ENCODE peak calls at places on chromosomes 11 and 22, in ten cellular contexts. O is astrocyte of the spinal cord, X is right atrium auricular region, W is IMR-90, F is AG10803, M is mesenchymal stem cell, H is left lung, R is upper lobe of left lung, V is adipocyte, Q is AG04450. Z is an unnamed sample.

GRCh38 chr22:43881091-43882061 is 10.4 kb downstream of the PNPLA5 start:
- DNase-seq in M (no peak), X (no peak), O (no peak), F (no peak), R (no peak), H (no peak), V (no peak), W (no peak), Q (no peak), Z (peak)

GRCh38 chr22:33706100-33706499 is 214.2 kb downstream of the LARGE1 start:
- DNase-seq in X (no peak), Q (no peak), V (no peak), W (no peak), R (no peak), M (no peak), O (no peak), H (no peak), F (no peak), Z (no peak)

GRCh38 chr11:118443590-118444218 is 7.4 kb downstream of the KMT2A start:
- DNase-seq in Q (no peak), M (no peak), V (no peak), F (no peak), X (no peak), W (no peak), H (no peak), O (no peak), R (no peak), Z (no peak)

GRCh38 chr22:49717322-49717919 is 110.3 kb downstream of the BRD1 start:
- DNase-seq in R (no peak), M (no peak), F (no peak), Q (no peak), O (no peak), W (no peak), V (no peak), X (no peak), H (no peak), Z (no peak)

GRCh38 chr11:75432911-75433321 is at the start of gene KLHL35:
- DNase-seq in X (no peak), O (no peak), M (no peak), V (no peak), W (no peak), R (no peak), Q (no peak), H (peak), F (no peak), Z (no peak)

GRCh38 chr11:67353317-67354313 is at the start of gene POLD4:
- DNase-seq in R (peak), X (peak), H (peak), W (peak), O (peak), V (peak), M (peak), Q (peak), F (peak), Z (peak)

GRCh38 chr22:22099194-22099486 is 116.6 kb upstream of the TOP3B start:
- DNase-seq in M (no peak), X (no peak), V (no peak), Q (no peak), R (no peak), O (no peak), W (no peak), H (no peak), F (no peak), Z (no peak)

GRCh38 chr22:25172153-25172552 is 27.5 kb upstream of the CRYBB3 start:
- DNase-seq in Q (no peak), O (no peak), X (no peak), F (no peak), V (no peak), H (no peak), W (no peak), R (no peak), M (no peak), Z (peak)

GRCh38 chr11:31417357-31417756 is 47.7 kb downstream of the DNAJC24 start:
- DNase-seq in X (no peak), O (no peak), F (no peak), M (no peak), H (no peak), W (no peak), V (no peak), Q (no peak), R (no peak), Z (no peak)

GRCh38 chr11:14376920-14377319 is 17.9 kb upstream of the RRAS2 start:
- DNase-seq in W (no peak), V (no peak), R (no peak), M (no peak), H (no peak), X (no peak), F (no peak), Q (no peak), O (no peak), Z (no peak)

GRCh38 chr11:101127699-101128570 is 1.7 kb downstream of the PGR start:
- DNase-seq in Q (no peak), O (no peak), W (no peak), R (peak), X (peak), F (no peak), H (peak), V (peak), M (peak), Z (peak)

GRCh38 chr11:25961539-25961938 is 370.4 kb upstream of the ANO3 start:
- DNase-seq in H (no peak), F (no peak), R (no peak), X (no peak), M (no peak), V (peak), Q (no peak), W (no peak), O (no peak), Z (no peak)

GRCh38 chr22:28051787-28052356 is 132.8 kb upstream of the PITPNB start:
- DNase-seq in Q (no peak), V (peak), X (peak), M (peak), R (no peak), F (peak), O (peak), H (no peak), W (peak), Z (peak)

DNA sequence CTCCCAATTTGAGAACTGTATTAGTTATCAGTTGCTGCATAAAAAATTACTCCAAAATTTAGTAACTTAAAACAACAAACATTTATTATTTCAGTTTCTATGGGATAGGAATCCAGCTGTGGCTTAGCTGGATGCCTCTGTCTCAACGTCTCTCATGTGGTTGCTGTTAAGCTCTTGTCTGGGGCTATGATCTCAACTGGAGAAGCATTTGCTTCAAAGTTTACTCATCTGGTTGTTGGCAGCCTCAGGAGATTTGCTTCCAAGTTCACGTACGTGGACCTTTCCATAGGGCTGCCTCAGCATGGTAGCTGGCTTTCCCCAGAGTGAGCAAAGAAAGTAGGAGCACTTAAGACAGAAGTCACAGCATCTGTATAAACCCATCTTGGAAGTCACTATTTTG is 144.9 kb upstream of the SESN3 start:
- DNase-seq in F (peak), X (no peak), O (peak), R (no peak), Q (peak), H (no peak), M (peak), W (peak), V (peak), Z (no peak)
- H3K4me3 ChIP-seq in F (no peak), X (no peak), O (no peak), R (no peak), Q (no peak), H (no peak), M (no peak), W (no peak), V (no peak), Z (no peak)

GRCh38 chr22:19448739-19449421 is 1.4 kb upstream of the C22orf39 start:
- DNase-seq in X (no peak), M (no peak), F (no peak), V (no peak), W (no peak), R (no peak), O (no peak), Q (no peak), H (no peak), Z (no peak)
- H3K4me3 ChIP-seq in X (no peak), M (no peak), F (no peak), V (no peak), W (no peak), R (no peak), O (no peak), Q (peak), H (peak), Z (no peak)

GRCh38 chr11:18324381-18324780 is 2.0 kb downstream of the GTF2H1 start:
- DNase-seq in Q (no peak), X (no peak), R (no peak), F (no peak), M (no peak), O (no peak), W (no peak), V (no peak), H (no peak), Z (no peak)
- H3K4me3 ChIP-seq in Q (peak), X (no peak), R (no peak), F (peak), M (peak), O (peak), W (no peak), V (peak), H (peak), Z (peak)

GRCh38 chr11:30017467-30017895 is 651 bp upstream of the KCNA4 start:
- DNase-seq in W (no peak), F (no peak), X (no peak), R (peak), Q (no peak), M (no peak), O (no peak), V (no peak), H (peak), Z (no peak)
- H3K4me3 ChIP-seq in W (no peak), F (no peak), X (peak), R (no peak), Q (no peak), M (peak), O (no peak), V (no peak), H (peak), Z (peak)

GRCh38 chr11:46615756-46616155 is 1.3 kb downstream of the HARBI1 start:
- DNase-seq in F (peak), W (peak), H (no peak), X (no peak), R (no peak), Q (no peak), O (no peak), M (peak), V (peak), Z (no peak)
- H3K4me3 ChIP-seq in F (no peak), W (no peak), H (no peak), X (no peak), R (no peak), Q (no peak), O (no peak), M (peak), V (peak), Z (no peak)

DNA sequence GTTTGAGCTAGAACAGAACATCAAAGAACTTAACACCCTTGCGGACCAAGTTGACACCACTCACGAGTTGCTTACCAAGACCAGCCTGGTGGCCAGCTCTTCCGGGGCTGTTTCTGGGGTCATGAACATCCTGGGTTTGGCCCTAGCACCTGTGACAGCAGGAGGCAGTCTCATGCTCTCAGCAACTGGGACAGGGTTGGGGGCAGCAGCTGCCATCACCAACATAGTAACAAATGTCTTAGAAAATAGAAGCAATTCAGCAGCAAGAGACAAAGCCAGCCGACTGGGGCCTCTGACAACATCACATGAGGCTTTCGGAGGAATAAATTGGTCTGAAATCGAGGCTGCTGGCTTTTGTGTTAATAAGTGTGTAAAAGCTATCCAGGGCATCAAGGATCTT is 8.7 kb downstream of the APOL5 start:
- DNase-seq in R (no peak), V (no peak), W (no peak), F (no peak), M (no peak), H (no peak), Q (no peak), X (no peak), O (no peak), Z (no peak)
- H3K4me3 ChIP-seq in R (no peak), V (no peak), W (no peak), F (no peak), M (no peak), H (no peak), Q (no peak), X (no peak), O (no peak), Z (no peak)

DNA sequence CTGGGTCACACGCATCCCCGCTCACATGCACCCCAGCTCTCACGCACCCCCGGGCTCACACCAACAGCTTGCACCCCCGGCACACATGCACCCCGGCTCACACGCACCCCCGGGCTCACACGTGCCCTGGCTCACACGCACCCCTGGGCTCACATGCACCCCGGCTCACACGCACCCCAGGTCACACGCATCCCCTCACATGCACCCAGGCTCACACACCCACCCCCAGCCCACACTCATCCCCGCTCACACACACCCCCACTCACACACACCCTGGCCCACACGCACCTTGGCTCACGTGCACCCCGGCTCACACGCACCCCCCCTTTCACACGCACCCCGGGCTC is 16.3 kb downstream of the TSPAN4 start:
- DNase-seq in W (no peak), M (no peak), F (no peak), H (no peak), O (no peak), V (no peak), X (no peak), R (peak), Q (no peak), Z (no peak)
- H3K4me3 ChIP-seq in W (no peak), M (no peak), F (no peak), H (no peak), O (no peak), V (no peak), X (no peak), R (no peak), Q (no peak), Z (no peak)

GRCh38 chr11:126163779-126164178 is 47.7 kb downstream of the RPUSD4 start:
- DNase-seq in Q (no peak), R (no peak), X (no peak), F (no peak), M (no peak), O (no peak), V (no peak), W (no peak), H (no peak), Z (no peak)

GRCh38 chr11:126164781-126165180 is 46.7 kb downstream of the RPUSD4 start:
- DNase-seq in M (no peak), V (no peak), O (no peak), Q (no peak), F (no peak), X (no peak), R (no peak), H (no peak), W (no peak), Z (no peak)

GRCh38 chr11:126161146-126161458 is 50.3 kb downstream of the RPUSD4 start:
- DNase-seq in X (no peak), O (no peak), H (no peak), M (no peak), V (no peak), Q (no peak), W (no peak), F (no peak), R (no peak), Z (no peak)

GRCh38 chr11:126162286-126163030 is 49.0 kb downstream of the RPUSD4 start:
- DNase-seq in W (peak), M (peak), F (peak), Q (no peak), X (no peak), O (no peak), H (no peak), V (no peak), R (no peak), Z (no peak)

GRCh38 chr11:126163074-126163700 is 48.3 kb downstream of the RPUSD4 start:
- DNase-seq in R (no peak), X (no peak), Q (peak), F (peak), O (peak), W (peak), H (no peak), M (peak), V (peak), Z (no peak)
- H3K4me3 ChIP-seq in R (no peak), X (no peak), Q (no peak), F (no peak), O (no peak), W (no peak), H (no peak), M (no peak), V (no peak), Z (no peak)

DNA sequence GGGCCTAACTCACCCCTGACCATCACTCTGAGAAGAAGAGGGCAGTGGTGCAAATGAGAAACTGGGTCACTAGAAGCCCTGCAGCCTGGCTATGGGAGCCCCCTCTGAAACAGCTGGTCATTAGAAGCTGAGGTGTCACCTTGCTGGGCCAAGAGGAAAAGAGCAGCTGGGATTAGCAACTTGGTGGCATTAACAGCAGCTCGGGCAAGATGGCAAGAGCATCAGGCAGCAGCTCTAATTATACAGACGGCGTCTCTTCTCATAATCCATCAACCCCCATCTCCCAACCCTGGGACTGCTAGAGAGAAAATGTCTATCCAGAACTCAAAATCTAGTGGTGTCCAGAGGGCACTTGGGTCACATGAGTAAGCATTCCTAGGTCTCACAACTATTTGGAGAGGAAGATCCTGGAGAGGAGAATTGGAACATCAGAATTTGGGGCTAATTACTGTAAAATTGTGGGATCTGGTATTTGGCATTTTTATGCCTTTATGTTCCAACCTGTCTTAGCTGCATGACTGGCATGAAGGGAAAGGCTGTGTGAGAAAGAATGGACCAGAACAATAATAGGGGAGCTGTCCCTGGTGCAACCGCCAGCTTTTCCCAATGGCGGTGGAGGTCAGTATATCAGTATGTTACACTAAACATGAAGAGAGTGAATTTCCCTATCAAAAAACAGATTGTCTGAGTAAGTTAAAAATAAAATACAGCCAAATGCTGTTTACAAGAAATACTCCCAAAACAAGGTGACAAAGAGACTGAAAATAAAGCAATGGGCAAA is 7.6 kb upstream of the LMO1 start:
- DNase-seq in X (no peak), O (no peak), R (no peak), Q (no peak), W (no peak), V (no peak), H (no peak), F (no peak), M (no peak), Z (peak)
- H3K4me3 ChIP-seq in X (no peak), O (no peak), R (no peak), Q (no peak), W (no peak), V (no peak), H (no peak), F (no peak), M (no peak), Z (no peak)

GRCh38 chr11:21554284-21554683 is 638.6 kb upstream of the ANO5 start:
- DNase-seq in H (no peak), M (no peak), R (no peak), F (no peak), W (no peak), O (no peak), V (no peak), Q (no peak), X (no peak), Z (no peak)
- H3K4me3 ChIP-seq in H (no peak), M (no peak), R (no peak), F (no peak), W (no peak), O (no peak), V (no peak), Q (no peak), X (no peak), Z (no peak)